ENCODE peak calls at places on chromosome 4, in nine cellular contexts. M is sigmoid colon, F is ACHN, O is BE2C, S is anterior cingulate cortex, L is dermis blood vessel endothelial cell, G is HT1080, P is LoVo, A is colonic mucosa. Z is an unnamed sample.

GRCh38 chr4:30719363-30720020 is 677 bp upstream of the PCDH7 start:
- DNase-seq in P (no peak), A (peak), F (peak), G (peak), O (peak), S (peak), M (peak), L (peak), Z (peak)

GRCh38 chr4:96887857-96888256 is 1048.0 kb downstream of the PDHA2 start:
- DNase-seq in S (no peak), L (no peak), P (no peak), G (peak), O (no peak), M (no peak), F (no peak), A (no peak), Z (no peak)

GRCh38 chr4:10677796-10678497 is 6.6 kb downstream of the CLNK start:
- DNase-seq in O (no peak), F (no peak), M (no peak), G (no peak), L (no peak), P (no peak), S (no peak), A (no peak), Z (no peak)

GRCh38 chr4:40980318-40980883 is 230.6 kb downstream of the NSUN7 start:
- DNase-seq in A (no peak), S (peak), M (no peak), G (no peak), F (peak), O (no peak), L (peak), P (no peak), Z (peak)

GRCh38 chr4:107379054-107379869 is 340.8 kb downstream of the PAPSS1 start:
- DNase-seq in L (peak), S (no peak), P (no peak), F (peak), G (peak), A (no peak), M (no peak), O (no peak), Z (peak)

GRCh38 chr4:57193996-57194675 is 84.0 kb upstream of the IGFBP7 start:
- DNase-seq in L (no peak), S (no peak), O (no peak), G (no peak), P (no peak), F (no peak), A (no peak), M (no peak), Z (no peak)

GRCh38 chr4:122384245-122384644 is 5.4 kb downstream of the ADAD1 start:
- DNase-seq in O (no peak), S (no peak), G (no peak), A (no peak), M (no peak), F (no peak), L (no peak), P (no peak), Z (no peak)

GRCh38 chr4:104099141-104099540 is 379.4 kb upstream of the TACR3 start:
- DNase-seq in O (no peak), L (no peak), P (no peak), A (no peak), G (no peak), S (no peak), F (no peak), M (no peak), Z (no peak)

GRCh38 chr4:69753666-69754065 is 6.8 kb downstream of the SULT1B1 start:
- DNase-seq in S (no peak), A (no peak), L (no peak), G (no peak), O (no peak), M (no peak), P (no peak), F (no peak), Z (no peak)

GRCh38 chr4:94931626-94932025 is 173.9 kb downstream of the BMPR1B start:
- DNase-seq in A (no peak), L (no peak), O (peak), S (no peak), G (no peak), M (no peak), F (no peak), P (no peak), Z (no peak)

GRCh38 chr4:98027827-98028226 is 115.4 kb downstream of the STPG2 start:
- DNase-seq in F (peak), S (no peak), O (no peak), M (no peak), A (no peak), P (peak), L (no peak), G (peak), Z (peak)

GRCh38 chr4:184252136-184253071 is 34.7 kb upstream of the ENPP6 start:
- DNase-seq in O (no peak), S (no peak), G (no peak), F (no peak), L (no peak), M (no peak), A (no peak), P (no peak), Z (no peak)

Z was measured in MCF 10A.